ENCODE peak calls at places on chromosomes 11 and 22, in seven cellular contexts. F is fibroblast of the aortic adventitia; V is effector CD4-positive, alpha-beta T cell; Q is stimulated activated CD4-positive, alpha-beta T cell treated with anti-CD3 and anti-CD28 coated beads, Interleukin-2, amount 100 ng/mL, for 48 hours; S is naive thymus-derived CD8-positive, alpha-beta T cell; Z is WTC11; R is GM13977. K is an unnamed sample.

GRCh38 chr11:69298778-69299461 is 5.0 kb downstream of the MYEOV start:
- DNase-seq in F (peak; percentile 22), V (no peak), Q (no peak), S (no peak), Z (no peak), R (no peak), K (no peak)

GRCh38 chr11:70138403-70138802 is 60.3 kb downstream of the ANO1 start:
- DNase-seq in F (no peak), V (no peak), Q (no peak), S (no peak), Z (no peak), R (no peak), K (no peak)

GRCh38 chr11:64863381-64864060 is 14.9 kb downstream of the EHD1 start:
- DNase-seq in F (peak; percentile 41), V (no peak), Q (no peak), S (no peak), Z (no peak), R (no peak), K (no peak)

GRCh38 chr22:19815093-19815822 is 39.4 kb downstream of the GNB1L start:
- DNase-seq in F (peak; percentile 54), V (no peak), Q (no peak), S (no peak), Z (no peak), R (no peak), K (no peak)

GRCh38 chr22:39239561-39240423 is 5.0 kb downstream of the PDGFB start:
- DNase-seq in F (no peak), V (no peak), Q (no peak), S (no peak), Z (no peak), R (no peak), K (no peak)

GRCh38 chr11:29676993-29677392 is 339.8 kb downstream of the KCNA4 start:
- DNase-seq in F (peak; percentile 4), V (no peak), Q (no peak), S (no peak), Z (no peak), R (no peak), K (no peak)

GRCh38 chr22:25624486-25624885 is 60.0 kb downstream of the GRK3 start:
- DNase-seq in F (no peak), V (no peak), Q (no peak), S (no peak), Z (no peak), R (no peak), K (no peak)

GRCh38 chr11:91081440-91082088 is 858.7 kb upstream of the CHORDC1 start:
- DNase-seq in F (peak; percentile 25), V (no peak), Q (no peak), S (no peak), Z (no peak), R (no peak), K (no peak)